ENCODE peak calls at places on chromosome 14, in nine cellular contexts. R, E, J, M, H, L, I, K and Z are unnamed samples.

GRCh38 chr14:73753887-73754880 is 40.0 kb upstream of the PNMA1 start:
- DNase-seq in R (peak), E (no peak), J (no peak), M (no peak), H (no peak), L (no peak), I (no peak), K (no peak), Z (no peak)

GRCh38 chr14:104285483-104285790 is 147.1 kb downstream of the KIF26A start:
- DNase-seq in R (no peak), E (peak), J (no peak), M (no peak), H (no peak), L (no peak), I (no peak), K (no peak), Z (no peak)

GRCh38 chr14:91830777-91831176 is 36.6 kb downstream of the TC2N start:
- DNase-seq in R (no peak), E (no peak), J (no peak), M (no peak), H (no peak), L (no peak), I (peak), K (no peak), Z (peak)

GRCh38 chr14:55372423-55372822 is 39.2 kb downstream of the ATG14 start:
- DNase-seq in R (no peak), E (no peak), J (no peak), M (no peak), H (no peak), L (no peak), I (no peak), K (no peak), Z (no peak)

GRCh38 chr14:96082420-96083300 is 43.5 kb downstream of the C14orf132 start:
- DNase-seq in R (no peak), E (no peak), J (no peak), M (no peak), H (no peak), L (no peak), I (no peak), K (no peak), Z (no peak)

GRCh38 chr14:34857689-34858449 is 17.3 kb downstream of the BAZ1A start:
- DNase-seq in R (peak), E (no peak), J (no peak), M (no peak), H (no peak), L (no peak), I (no peak), K (no peak), Z (no peak)

GRCh38 chr14:90554341-90554740 is 157.5 kb downstream of the CALM1 start:
- DNase-seq in R (no peak), E (no peak), J (no peak), M (no peak), H (no peak), L (no peak), I (no peak), K (no peak), Z (no peak)

GRCh38 chr14:76710093-76711010 is 50.9 kb upstream of the VASH1 start:
- DNase-seq in R (peak), E (no peak), J (no peak), M (peak), H (peak), L (no peak), I (peak), K (peak), Z (no peak)

GRCh38 chr14:53764846-53765245 is 191.8 kb downstream of the BMP4 start:
- DNase-seq in R (no peak), E (no peak), J (no peak), M (no peak), H (no peak), L (no peak), I (no peak), K (no peak), Z (no peak)

GRCh38 chr14:53399057-53399456 is 245.9 kb upstream of the DDHD1 start:
- DNase-seq in R (peak), E (no peak), J (no peak), M (peak), H (peak), L (no peak), I (peak), K (peak), Z (no peak)

GRCh38 chr14:98945611-98946570 is 326.1 kb downstream of the BCL11B start:
- DNase-seq in R (no peak), E (no peak), J (no peak), M (no peak), H (no peak), L (no peak), I (no peak), K (no peak), Z (no peak)

GRCh38 chr14:61328629-61329262 is 7.4 kb downstream of the PRKCH start:
- DNase-seq in R (no peak), E (no peak), J (no peak), M (no peak), H (no peak), L (no peak), I (no peak), K (no peak), Z (no peak)

GRCh38 chr14:91415794-91416743 is 1.6 kb downstream of the CCDC88C start:
- DNase-seq in R (peak), E (no peak), J (no peak), M (no peak), H (no peak), L (no peak), I (no peak), K (no peak), Z (no peak)

GRCh38 chr14:90281766-90282165 is 25.4 kb downstream of the PSMC1 start:
- DNase-seq in R (no peak), E (no peak), J (no peak), M (no peak), H (peak), L (no peak), I (no peak), K (no peak), Z (no peak)

GRCh38 chr14:22417914-22418313 is 171.1 kb downstream of the DAD1 start:
- DNase-seq in R (peak), E (no peak), J (no peak), M (no peak), H (no peak), L (no peak), I (no peak), K (no peak), Z (no peak)

GRCh38 chr14:92687681-92688433 is 60.6 kb downstream of the LGMN start:
- DNase-seq in R (no peak), E (peak), J (no peak), M (peak), H (no peak), L (no peak), I (peak), K (no peak), Z (peak)

GRCh38 chr14:34325493-34325892 is 136.5 kb downstream of the SPTSSA start:
- DNase-seq in R (no peak), E (no peak), J (no peak), M (no peak), H (no peak), L (no peak), I (no peak), K (no peak), Z (no peak)

GRCh38 chr14:21382886-21383847 is 652 bp downstream of the SUPT16H start:
- DNase-seq in R (peak), E (peak), J (peak), M (peak), H (peak), L (no peak), I (peak), K (peak), Z (peak)

GRCh38 chr14:32998433-32998832 is 59.8 kb downstream of the NPAS3 start:
- DNase-seq in R (no peak), E (no peak), J (no peak), M (no peak), H (peak), L (no peak), I (peak), K (no peak), Z (no peak)
- TF ChIP-seq CTCF in R (no peak), E (no peak), J (peak), M (no peak), H (peak), L (peak), I (peak), K (peak), Z (no peak)

GRCh38 chr14:68662395-68662794 is 130.5 kb downstream of the ZFP36L1 start:
- DNase-seq in R (no peak), E (no peak), J (no peak), M (no peak), H (no peak), L (no peak), I (no peak), K (no peak), Z (peak)

GRCh38 chr14:68659021-68659931 is 133.6 kb downstream of the ZFP36L1 start:
- DNase-seq in R (no peak), E (no peak), J (no peak), M (no peak), H (no peak), L (no peak), I (no peak), K (no peak), Z (no peak)

GRCh38 chr14:68660495-68660894 is 132.4 kb downstream of the ZFP36L1 start:
- DNase-seq in R (no peak), E (no peak), J (no peak), M (no peak), H (no peak), L (no peak), I (no peak), K (no peak), Z (no peak)

GRCh38 chr14:68663385-68664076 is 129.3 kb downstream of the ZFP36L1 start:
- DNase-seq in R (no peak), E (no peak), J (no peak), M (no peak), H (no peak), L (no peak), I (no peak), K (no peak), Z (no peak)

GRCh38 chr14:68661226-68662225 is 131.3 kb downstream of the ZFP36L1 start:
- DNase-seq in R (no peak), E (no peak), J (no peak), M (no peak), H (no peak), L (no peak), I (no peak), K (no peak), Z (peak)
- TF ChIP-seq CTCF in R (no peak), E (no peak), J (no peak), M (no peak), H (no peak), L (no peak), I (no peak), K (no peak), Z (no peak)

GRCh38 chr14:78228702-78229327 is 58.6 kb downstream of the NRXN3 start:
- DNase-seq in R (no peak), E (no peak), J (no peak), M (no peak), H (no peak), L (no peak), I (no peak), K (no peak), Z (no peak)

GRCh38 chr14:78222746-78223145 is 52.6 kb downstream of the NRXN3 start:
- DNase-seq in R (no peak), E (no peak), J (no peak), M (no peak), H (no peak), L (no peak), I (no peak), K (no peak), Z (no peak)

GRCh38 chr14:78232666-78233065 is 62.5 kb downstream of the NRXN3 start:
- DNase-seq in R (no peak), E (no peak), J (no peak), M (no peak), H (no peak), L (no peak), I (no peak), K (no peak), Z (no peak)

GRCh38 chr14:78227466-78228077 is 57.4 kb downstream of the NRXN3 start:
- DNase-seq in R (no peak), E (no peak), J (no peak), M (no peak), H (no peak), L (no peak), I (no peak), K (no peak), Z (no peak)
- TF ChIP-seq CTCF in R (no peak), E (no peak), J (no peak), M (no peak), H (no peak), L (no peak), I (peak), K (no peak), Z (no peak)

DNA sequence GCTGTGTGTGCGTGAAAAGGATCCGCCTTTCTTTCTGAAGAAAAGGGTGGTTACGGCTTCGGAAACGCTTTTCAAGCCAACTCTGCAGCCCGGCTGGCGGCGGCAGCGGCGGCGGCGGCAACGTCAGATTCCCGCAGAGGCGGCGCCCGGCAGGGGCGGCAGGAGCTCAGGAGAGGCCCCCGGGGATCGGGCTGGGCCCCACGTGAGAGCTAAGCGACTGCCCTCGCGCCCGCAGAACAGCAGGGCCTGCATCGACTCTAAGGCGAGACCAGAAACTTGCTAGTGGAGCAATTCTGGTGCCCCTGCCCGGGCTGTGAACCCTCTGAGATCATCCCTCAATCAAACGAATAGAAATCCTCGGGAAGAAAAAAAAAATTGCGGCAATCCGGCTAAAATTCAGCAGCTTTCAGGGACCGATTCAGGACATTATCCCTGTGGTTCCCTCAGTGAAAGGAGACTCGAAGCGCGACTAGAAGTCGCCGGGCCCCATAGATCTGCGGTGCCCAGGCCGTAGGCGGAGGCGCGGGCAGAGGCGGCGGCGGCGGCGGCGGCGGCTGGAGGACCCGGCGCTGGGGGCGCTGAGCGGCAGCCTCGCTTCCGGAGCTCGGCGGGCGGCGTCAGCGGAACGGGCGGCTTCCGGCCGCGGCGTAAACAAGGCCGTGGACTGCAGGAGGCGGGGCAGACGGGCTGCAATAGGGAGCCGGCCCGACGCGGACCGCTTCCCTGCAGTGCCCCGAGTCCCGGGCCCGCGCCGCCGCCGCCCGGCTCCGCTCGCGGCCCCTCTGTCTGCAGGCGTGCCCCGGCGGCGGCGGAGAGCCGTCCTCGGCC is at the start of gene KLHDC2:
- DNase-seq in R (peak), E (peak), J (peak), M (peak), H (peak), L (no peak), I (peak), K (peak), Z (peak)
- TF ChIP-seq CTCF in R (no peak), E (no peak), J (peak), M (no peak), H (no peak), L (peak), I (peak), K (peak), Z (peak)

GRCh38 chr14:70013269-70013873 is 134.2 kb downstream of the SMOC1 start:
- DNase-seq in R (peak), E (no peak), J (no peak), M (peak), H (no peak), L (no peak), I (peak), K (peak), Z (peak)
- TF ChIP-seq CTCF in R (peak), E (peak), J (peak), M (peak), H (peak), L (peak), I (peak), K (peak), Z (peak)

DNA sequence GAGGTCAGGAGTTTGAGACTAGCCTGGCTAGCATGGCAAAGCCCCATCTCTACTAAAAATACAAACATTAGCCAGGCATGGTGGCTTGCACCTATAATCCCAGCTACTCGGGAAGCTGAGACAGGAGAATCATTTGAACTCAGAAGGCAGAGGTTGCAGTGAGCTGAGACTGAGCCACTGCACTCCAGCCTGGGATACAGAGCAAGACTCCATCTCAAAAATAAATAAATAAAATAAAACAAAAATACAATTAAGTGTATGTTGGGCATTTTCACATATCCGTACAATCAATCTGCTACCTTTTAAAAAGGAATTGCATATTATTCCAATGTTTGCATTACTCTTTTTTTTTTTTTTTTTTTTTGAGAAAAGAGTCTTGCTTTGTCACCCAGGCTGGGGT is 47.7 kb upstream of the HECTD1 start:
- DNase-seq in R (no peak), E (no peak), J (no peak), M (no peak), H (no peak), L (no peak), I (no peak), K (no peak), Z (no peak)
- TF ChIP-seq CTCF in R (no peak), E (no peak), J (no peak), M (no peak), H (no peak), L (no peak), I (no peak), K (no peak), Z (no peak)

GRCh38 chr14:74905595-74906142 is 17.4 kb downstream of the RPS6KL1 start:
- DNase-seq in R (peak), E (peak), J (peak), M (peak), H (peak), L (no peak), I (peak), K (peak), Z (peak)

GRCh38 chr14:74907744-74908143 is 15.3 kb downstream of the RPS6KL1 start:
- DNase-seq in R (no peak), E (no peak), J (no peak), M (no peak), H (no peak), L (no peak), I (no peak), K (no peak), Z (no peak)

GRCh38 chr14:74908861-74909341 is 14.2 kb downstream of the RPS6KL1 start:
- DNase-seq in R (no peak), E (no peak), J (no peak), M (no peak), H (no peak), L (no peak), I (no peak), K (no peak), Z (no peak)

GRCh38 chr14:74904623-74905503 is 18.2 kb downstream of the RPS6KL1 start:
- DNase-seq in R (no peak), E (no peak), J (no peak), M (no peak), H (no peak), L (no peak), I (no peak), K (no peak), Z (no peak)

DNA sequence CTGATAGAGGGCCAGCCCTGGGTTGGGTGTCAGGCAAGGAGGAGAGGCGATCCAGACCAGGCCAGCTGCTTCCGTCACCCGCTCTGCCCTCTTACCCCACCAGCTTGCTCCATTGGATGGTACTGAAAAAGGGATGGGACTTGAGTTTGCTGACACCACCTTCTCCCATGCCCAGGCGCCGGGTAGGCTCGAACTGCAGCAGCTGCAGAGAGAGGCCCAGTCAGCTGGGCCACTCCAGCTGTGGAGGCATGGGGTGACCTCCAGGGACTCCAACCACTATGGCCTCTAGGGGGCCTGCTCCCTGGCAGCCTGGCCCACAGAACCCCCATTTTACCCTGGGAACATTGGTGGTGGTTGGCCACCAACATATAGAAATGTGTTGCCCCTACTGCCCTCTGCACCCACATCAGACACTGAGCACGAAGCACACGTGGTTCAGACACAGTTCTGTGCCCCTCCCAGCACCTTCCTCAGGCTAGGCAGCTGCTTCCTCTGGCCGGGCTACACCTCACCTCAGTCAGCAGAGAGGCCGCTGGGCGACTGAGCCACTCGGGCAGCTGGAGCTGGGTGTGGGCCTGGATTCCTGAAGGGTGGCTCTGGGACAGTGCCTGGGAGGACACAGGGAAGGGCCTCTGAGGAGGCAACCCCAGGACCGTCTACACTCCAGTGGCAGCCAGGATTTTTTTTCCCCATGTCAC is 16.0 kb downstream of the RPS6KL1 start:
- DNase-seq in R (no peak), E (no peak), J (peak), M (no peak), H (no peak), L (no peak), I (no peak), K (no peak), Z (no peak)
- TF ChIP-seq CTCF in R (peak), E (no peak), J (peak), M (peak), H (no peak), L (peak), I (peak), K (no peak), Z (no peak)

DNA sequence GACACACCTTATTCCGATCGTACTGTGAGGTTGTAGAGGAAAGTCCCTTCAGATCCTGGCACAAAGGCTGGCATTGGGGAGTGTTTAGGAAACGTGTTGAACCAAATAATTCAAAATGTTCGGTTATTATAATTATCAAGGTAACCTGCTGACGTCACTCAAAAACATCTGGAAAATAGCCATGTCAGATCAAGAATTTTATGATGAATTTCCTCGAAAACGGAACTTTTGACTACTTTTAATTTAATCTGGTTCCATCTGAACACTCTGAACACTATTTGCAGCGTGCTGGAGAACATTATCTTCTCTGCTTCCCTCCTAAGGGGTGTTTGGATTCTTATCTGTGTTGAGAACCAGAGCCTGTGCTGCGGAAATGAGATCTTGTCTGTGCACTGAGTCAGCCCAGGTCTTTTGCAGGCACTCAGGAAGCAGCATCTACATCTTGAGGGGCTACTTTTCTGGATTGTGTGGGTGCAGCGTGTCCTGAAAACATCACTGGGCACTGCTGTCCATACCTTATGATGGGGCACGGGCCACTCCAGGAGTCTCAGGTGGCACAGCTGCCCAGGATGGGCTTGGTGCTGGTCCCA is 100.4 kb downstream of the SLC25A47 start:
- DNase-seq in R (no peak), E (no peak), J (no peak), M (no peak), H (no peak), L (no peak), I (no peak), K (no peak), Z (no peak)
- TF ChIP-seq CTCF in R (no peak), E (no peak), J (no peak), M (no peak), H (no peak), L (no peak), I (no peak), K (no peak), Z (no peak)

DNA sequence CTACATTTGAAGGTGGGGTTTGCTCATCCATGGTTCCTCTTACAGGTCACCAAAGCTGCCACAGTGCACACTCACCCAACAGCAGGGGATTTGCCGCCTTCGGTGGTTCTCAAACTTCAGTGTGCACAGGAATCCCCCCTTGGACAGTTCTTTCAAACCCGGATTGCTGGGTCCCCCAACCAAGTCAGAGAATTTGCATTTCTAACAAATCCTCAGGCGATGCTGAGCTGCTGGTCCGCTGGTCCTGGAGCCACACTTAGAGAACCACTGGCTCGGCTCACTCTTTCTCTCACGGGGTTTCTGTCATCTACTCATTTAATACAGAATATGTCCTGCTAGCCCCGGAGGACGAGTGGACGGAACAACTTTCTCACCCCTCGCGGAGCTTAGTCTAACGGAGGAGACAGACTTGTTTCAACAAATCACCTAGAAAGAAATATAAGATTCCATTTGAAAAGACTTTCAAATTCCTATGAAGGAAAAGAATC is 24.1 kb upstream of the ZFP36L1 start:
- DNase-seq in R (no peak), E (no peak), J (no peak), M (no peak), H (no peak), L (no peak), I (no peak), K (no peak), Z (no peak)
- TF ChIP-seq CTCF in R (no peak), E (no peak), J (no peak), M (peak), H (no peak), L (no peak), I (no peak), K (no peak), Z (no peak)